ENCODE peak calls at places on chromosome X, in nine cellular contexts. One of them, this sample, is unnamed.

GRCh38 chrX:41862562-41863184 is 60.7 kb downstream of the CASK start:
- DNase-seq in HT1080: no peak
- DNase-seq in MV-4-11: no peak
- DNase-seq in activated CD8-positive, alpha-beta memory T cell treated with anti-CD3 and anti-CD28 coated beads, Interleukin-2, amount 50 U/mL, for 48 hours: no peak
- DNase-seq in astrocyte of the spinal cord: no peak
- DNase-seq in NCI-H1105 treated with DMSO at 0.1 percent for 48 hours: no peak
- DNase-seq in CD8-positive, alpha-beta memory T cell: no peak
- DNase-seq in naive thymus-derived CD8-positive, alpha-beta T cell: no peak
- DNase-seq in stimulated activated CD4-positive, alpha-beta T cell treated with anti-CD3 and anti-CD28 coated beads, Interleukin-1b, Interleukin-23, amount 100 ng/mL, for 24 hours: no peak
- DNase-seq in this sample: no peak

GRCh38 chrX:13569479-13570244 is at the start of gene EGFL6:
- DNase-seq in activated CD8-positive, alpha-beta memory T cell treated with anti-CD3 and anti-CD28 coated beads, Interleukin-2, amount 50 U/mL, for 48 hours: peak
- DNase-seq in MV-4-11: no peak
- DNase-seq in CD8-positive, alpha-beta memory T cell: no peak
- DNase-seq in astrocyte of the spinal cord: no peak
- DNase-seq in naive thymus-derived CD8-positive, alpha-beta T cell: no peak
- DNase-seq in HT1080: no peak
- DNase-seq in NCI-H1105 treated with DMSO at 0.1 percent for 48 hours: no peak
- DNase-seq in stimulated activated CD4-positive, alpha-beta T cell treated with anti-CD3 and anti-CD28 coated beads, Interleukin-1b, Interleukin-23, amount 100 ng/mL, for 24 hours: no peak
- DNase-seq in this sample: no peak

GRCh38 chrX:13396887-13397286 is 77.0 kb upstream of the ATXN3L start:
- DNase-seq in astrocyte of the spinal cord: peak
- DNase-seq in activated CD8-positive, alpha-beta memory T cell treated with anti-CD3 and anti-CD28 coated beads, Interleukin-2, amount 50 U/mL, for 48 hours: no peak
- DNase-seq in CD8-positive, alpha-beta memory T cell: no peak
- DNase-seq in MV-4-11: no peak
- DNase-seq in NCI-H1105 treated with DMSO at 0.1 percent for 48 hours: no peak
- DNase-seq in stimulated activated CD4-positive, alpha-beta T cell treated with anti-CD3 and anti-CD28 coated beads, Interleukin-1b, Interleukin-23, amount 100 ng/mL, for 24 hours: no peak
- DNase-seq in naive thymus-derived CD8-positive, alpha-beta T cell: no peak
- DNase-seq in HT1080: peak
- DNase-seq in this sample: no peak

GRCh38 chrX:24479924-24480722 is 15.0 kb downstream of the PDK3 start:
- DNase-seq in HT1080: peak
- DNase-seq in stimulated activated CD4-positive, alpha-beta T cell treated with anti-CD3 and anti-CD28 coated beads, Interleukin-1b, Interleukin-23, amount 100 ng/mL, for 24 hours: peak
- DNase-seq in MV-4-11: peak
- DNase-seq in NCI-H1105 treated with DMSO at 0.1 percent for 48 hours: peak
- DNase-seq in naive thymus-derived CD8-positive, alpha-beta T cell: peak
- DNase-seq in astrocyte of the spinal cord: no peak
- DNase-seq in CD8-positive, alpha-beta memory T cell: peak
- DNase-seq in activated CD8-positive, alpha-beta memory T cell treated with anti-CD3 and anti-CD28 coated beads, Interleukin-2, amount 50 U/mL, for 48 hours: peak
- DNase-seq in this sample: no peak

GRCh38 chrX:84737471-84737871 is 235.2 kb upstream of the HDX start:
- DNase-seq in naive thymus-derived CD8-positive, alpha-beta T cell: no peak
- DNase-seq in HT1080: no peak
- DNase-seq in stimulated activated CD4-positive, alpha-beta T cell treated with anti-CD3 and anti-CD28 coated beads, Interleukin-1b, Interleukin-23, amount 100 ng/mL, for 24 hours: no peak
- DNase-seq in astrocyte of the spinal cord: no peak
- DNase-seq in CD8-positive, alpha-beta memory T cell: no peak
- DNase-seq in NCI-H1105 treated with DMSO at 0.1 percent for 48 hours: no peak
- DNase-seq in activated CD8-positive, alpha-beta memory T cell treated with anti-CD3 and anti-CD28 coated beads, Interleukin-2, amount 50 U/mL, for 48 hours: no peak
- DNase-seq in MV-4-11: no peak
- DNase-seq in this sample: no peak

GRCh38 chrX:103399744-103400143 is 23.4 kb downstream of the BEX3 start:
- DNase-seq in astrocyte of the spinal cord: no peak
- DNase-seq in CD8-positive, alpha-beta memory T cell: no peak
- DNase-seq in stimulated activated CD4-positive, alpha-beta T cell treated with anti-CD3 and anti-CD28 coated beads, Interleukin-1b, Interleukin-23, amount 100 ng/mL, for 24 hours: no peak
- DNase-seq in naive thymus-derived CD8-positive, alpha-beta T cell: no peak
- DNase-seq in HT1080: no peak
- DNase-seq in NCI-H1105 treated with DMSO at 0.1 percent for 48 hours: no peak
- DNase-seq in MV-4-11: no peak
- DNase-seq in activated CD8-positive, alpha-beta memory T cell treated with anti-CD3 and anti-CD28 coated beads, Interleukin-2, amount 50 U/mL, for 48 hours: no peak
- DNase-seq in this sample: no peak

GRCh38 chrX:72609313-72609712 is 36.7 kb upstream of the HDAC8 start:
- DNase-seq in astrocyte of the spinal cord: peak
- DNase-seq in activated CD8-positive, alpha-beta memory T cell treated with anti-CD3 and anti-CD28 coated beads, Interleukin-2, amount 50 U/mL, for 48 hours: no peak
- DNase-seq in stimulated activated CD4-positive, alpha-beta T cell treated with anti-CD3 and anti-CD28 coated beads, Interleukin-1b, Interleukin-23, amount 100 ng/mL, for 24 hours: no peak
- DNase-seq in NCI-H1105 treated with DMSO at 0.1 percent for 48 hours: no peak
- DNase-seq in CD8-positive, alpha-beta memory T cell: no peak
- DNase-seq in HT1080: peak
- DNase-seq in MV-4-11: no peak
- DNase-seq in naive thymus-derived CD8-positive, alpha-beta T cell: no peak
- DNase-seq in this sample: no peak

GRCh38 chrX:141405878-141406492 is 163.7 kb upstream of the SPANXC start:
- DNase-seq in MV-4-11: no peak
- DNase-seq in activated CD8-positive, alpha-beta memory T cell treated with anti-CD3 and anti-CD28 coated beads, Interleukin-2, amount 50 U/mL, for 48 hours: no peak
- DNase-seq in stimulated activated CD4-positive, alpha-beta T cell treated with anti-CD3 and anti-CD28 coated beads, Interleukin-1b, Interleukin-23, amount 100 ng/mL, for 24 hours: no peak
- DNase-seq in astrocyte of the spinal cord: peak
- DNase-seq in HT1080: peak
- DNase-seq in naive thymus-derived CD8-positive, alpha-beta T cell: no peak
- DNase-seq in CD8-positive, alpha-beta memory T cell: no peak
- DNase-seq in NCI-H1105 treated with DMSO at 0.1 percent for 48 hours: no peak
- DNase-seq in this sample: peak

GRCh38 chrX:74187211-74187610 is 116.8 kb upstream of the ZCCHC13 start:
- DNase-seq in stimulated activated CD4-positive, alpha-beta T cell treated with anti-CD3 and anti-CD28 coated beads, Interleukin-1b, Interleukin-23, amount 100 ng/mL, for 24 hours: no peak
- DNase-seq in naive thymus-derived CD8-positive, alpha-beta T cell: no peak
- DNase-seq in MV-4-11: no peak
- DNase-seq in HT1080: no peak
- DNase-seq in CD8-positive, alpha-beta memory T cell: no peak
- DNase-seq in activated CD8-positive, alpha-beta memory T cell treated with anti-CD3 and anti-CD28 coated beads, Interleukin-2, amount 50 U/mL, for 48 hours: no peak
- DNase-seq in NCI-H1105 treated with DMSO at 0.1 percent for 48 hours: no peak
- DNase-seq in astrocyte of the spinal cord: peak
- DNase-seq in this sample: no peak

GRCh38 chrX:129984196-129984962 is 1.9 kb downstream of the BCORL1 start:
- DNase-seq in naive thymus-derived CD8-positive, alpha-beta T cell: no peak
- DNase-seq in NCI-H1105 treated with DMSO at 0.1 percent for 48 hours: peak
- DNase-seq in MV-4-11: no peak
- DNase-seq in HT1080: no peak
- DNase-seq in CD8-positive, alpha-beta memory T cell: peak
- DNase-seq in activated CD8-positive, alpha-beta memory T cell treated with anti-CD3 and anti-CD28 coated beads, Interleukin-2, amount 50 U/mL, for 48 hours: peak
- DNase-seq in astrocyte of the spinal cord: no peak
- DNase-seq in stimulated activated CD4-positive, alpha-beta T cell treated with anti-CD3 and anti-CD28 coated beads, Interleukin-1b, Interleukin-23, amount 100 ng/mL, for 24 hours: no peak
- DNase-seq in this sample: no peak

GRCh38 chrX:9654928-9655327 is 110.7 kb downstream of the GPR143 start:
- DNase-seq in MV-4-11: no peak
- DNase-seq in activated CD8-positive, alpha-beta memory T cell treated with anti-CD3 and anti-CD28 coated beads, Interleukin-2, amount 50 U/mL, for 48 hours: no peak
- DNase-seq in HT1080: no peak
- DNase-seq in naive thymus-derived CD8-positive, alpha-beta T cell: no peak
- DNase-seq in CD8-positive, alpha-beta memory T cell: no peak
- DNase-seq in NCI-H1105 treated with DMSO at 0.1 percent for 48 hours: no peak
- DNase-seq in stimulated activated CD4-positive, alpha-beta T cell treated with anti-CD3 and anti-CD28 coated beads, Interleukin-1b, Interleukin-23, amount 100 ng/mL, for 24 hours: no peak
- DNase-seq in astrocyte of the spinal cord: no peak
- DNase-seq in this sample: no peak

GRCh38 chrX:23634181-23634580 is 33.1 kb upstream of the PRDX4 start:
- DNase-seq in NCI-H1105 treated with DMSO at 0.1 percent for 48 hours: no peak
- DNase-seq in CD8-positive, alpha-beta memory T cell: no peak
- DNase-seq in astrocyte of the spinal cord: no peak
- DNase-seq in MV-4-11: no peak
- DNase-seq in naive thymus-derived CD8-positive, alpha-beta T cell: no peak
- DNase-seq in stimulated activated CD4-positive, alpha-beta T cell treated with anti-CD3 and anti-CD28 coated beads, Interleukin-1b, Interleukin-23, amount 100 ng/mL, for 24 hours: no peak
- DNase-seq in HT1080: no peak
- DNase-seq in activated CD8-positive, alpha-beta memory T cell treated with anti-CD3 and anti-CD28 coated beads, Interleukin-2, amount 50 U/mL, for 48 hours: no peak
- DNase-seq in this sample: no peak

GRCh38 chrX:130829526-130830515 is 73.2 kb downstream of the ENOX2 start:
- DNase-seq in NCI-H1105 treated with DMSO at 0.1 percent for 48 hours: no peak
- DNase-seq in HT1080: peak
- DNase-seq in stimulated activated CD4-positive, alpha-beta T cell treated with anti-CD3 and anti-CD28 coated beads, Interleukin-1b, Interleukin-23, amount 100 ng/mL, for 24 hours: no peak
- DNase-seq in MV-4-11: no peak
- DNase-seq in activated CD8-positive, alpha-beta memory T cell treated with anti-CD3 and anti-CD28 coated beads, Interleukin-2, amount 50 U/mL, for 48 hours: no peak
- DNase-seq in astrocyte of the spinal cord: no peak
- DNase-seq in naive thymus-derived CD8-positive, alpha-beta T cell: no peak
- DNase-seq in CD8-positive, alpha-beta memory T cell: no peak
- DNase-seq in this sample: no peak

GRCh38 chrX:103530540-103530939 is 11.3 kb upstream of the RAB40A start:
- DNase-seq in HT1080: peak
- DNase-seq in NCI-H1105 treated with DMSO at 0.1 percent for 48 hours: no peak
- DNase-seq in CD8-positive, alpha-beta memory T cell: no peak
- DNase-seq in stimulated activated CD4-positive, alpha-beta T cell treated with anti-CD3 and anti-CD28 coated beads, Interleukin-1b, Interleukin-23, amount 100 ng/mL, for 24 hours: no peak
- DNase-seq in activated CD8-positive, alpha-beta memory T cell treated with anti-CD3 and anti-CD28 coated beads, Interleukin-2, amount 50 U/mL, for 48 hours: no peak
- DNase-seq in naive thymus-derived CD8-positive, alpha-beta T cell: no peak
- DNase-seq in astrocyte of the spinal cord: no peak
- DNase-seq in MV-4-11: no peak
- DNase-seq in this sample: no peak